ENCODE peak calls at places on chromosomes 1 and 21, in nine cellular contexts. T is progenitor cell of endocrine pancreas, E is tibial nerve, N is astrocyte, K is GM12864, H is body of pancreas, L is cardiac muscle cell, V is lower leg skin, I is A549. O is an unnamed sample.

GRCh38 chr1:43509007-43509739 is 21.5 kb upstream of the PTPRF start:
- DNase-seq in V (no peak), E (no peak), H (no peak), L (no peak), N (no peak), T (no peak), I (no peak), K (no peak), O (no peak)

GRCh38 chr1:27934818-27935549 is at the start of gene SMPDL3B:
- DNase-seq in I (peak), V (no peak), E (no peak), N (peak), K (no peak), H (peak), T (peak), L (peak), O (no peak)

GRCh38 chr1:12615916-12616708 is 1.9 kb downstream of the DHRS3 start:
- DNase-seq in V (peak), H (peak), K (no peak), I (peak), N (no peak), L (peak), E (no peak), T (no peak), O (no peak)

GRCh38 chr1:115793162-115793561 is 24.6 kb upstream of the CASQ2 start:
- DNase-seq in H (no peak), T (no peak), I (no peak), K (no peak), E (no peak), L (no peak), V (no peak), N (no peak), O (no peak)

GRCh38 chr1:75412616-75413015 is 198.3 kb downstream of the SLC44A5 start:
- DNase-seq in I (no peak), T (no peak), E (no peak), L (no peak), V (no peak), N (peak), K (no peak), H (no peak), O (no peak)

GRCh38 chr1:63630666-63631065 is 37.5 kb downstream of the PGM1 start:
- DNase-seq in I (no peak), K (no peak), L (no peak), T (no peak), V (no peak), E (no peak), N (peak), H (no peak), O (no peak)

GRCh38 chr1:16248007-16248436 is 11.0 kb upstream of the CPLANE2 start:
- DNase-seq in E (no peak), L (no peak), T (no peak), H (peak), I (no peak), N (no peak), V (peak), K (no peak), O (no peak)

GRCh38 chr1:201360901-201361651 is 16.4 kb downstream of the TNNT2 start:
- DNase-seq in I (no peak), N (no peak), V (no peak), E (no peak), K (no peak), L (no peak), H (no peak), T (no peak), O (no peak)

GRCh38 chr1:32969556-32969955 is 4.9 kb upstream of the RNF19B start:
- DNase-seq in E (no peak), K (no peak), H (no peak), T (no peak), L (no peak), I (no peak), V (no peak), N (peak), O (no peak)

GRCh38 chr21:44509539-44509938 is 30.5 kb downstream of the KRTAP10-1 start:
- DNase-seq in T (no peak), H (peak), L (no peak), E (no peak), I (peak), V (no peak), K (no peak), N (no peak), O (no peak)

GRCh38 chr1:47569681-47570470 is 132.0 kb downstream of the FOXD2 start:
- DNase-seq in L (peak), V (no peak), I (peak), T (no peak), H (peak), N (peak), E (no peak), K (no peak), O (no peak)

GRCh38 chr1:94122201-94122970 is 1.4 kb upstream of the ABCA4 start:
- DNase-seq in T (no peak), L (no peak), V (peak), I (no peak), H (no peak), E (no peak), K (no peak), N (peak), O (no peak)

GRCh38 chr1:56034222-56034621 is 545.1 kb downstream of the PLPP3 start:
- DNase-seq in T (no peak), V (no peak), E (no peak), L (no peak), K (no peak), I (no peak), N (peak), H (no peak), O (no peak)

GRCh38 chr1:229888561-229889001 is 178.5 kb upstream of the GALNT2 start:
- DNase-seq in E (no peak), V (no peak), T (no peak), H (peak), N (no peak), I (no peak), K (no peak), L (no peak), O (no peak)

GRCh38 chr1:201140235-201140940 is 13.4 kb upstream of the ASCL5 start:
- DNase-seq in K (no peak), H (no peak), V (peak), I (no peak), N (no peak), E (no peak), L (no peak), T (no peak), O (no peak)

GRCh38 chr1:213287987-213288386 is 236.9 kb downstream of the RPS6KC1 start:
- DNase-seq in I (no peak), T (no peak), H (no peak), K (no peak), V (no peak), L (no peak), E (no peak), N (no peak), O (no peak)

GRCh38 chr21:36207577-36208320 is 51.1 kb downstream of the DOP1B start:
- DNase-seq in T (no peak), L (peak), I (no peak), H (no peak), V (no peak), E (no peak), N (peak), K (no peak), O (no peak)

GRCh38 chr21:42781981-42782722 is 97.2 kb downstream of the WDR4 start:
- DNase-seq in H (peak), T (no peak), N (no peak), K (no peak), L (peak), V (no peak), E (no peak), I (no peak), O (no peak)

GRCh38 chr1:239361403-239361802 is 25.0 kb upstream of the CHRM3 start:
- DNase-seq in E (no peak), N (peak), L (no peak), K (no peak), T (no peak), I (no peak), V (no peak), H (no peak), O (no peak)

GRCh38 chr21:45200031-45200430 is 87.7 kb downstream of the POFUT2 start:
- DNase-seq in H (no peak), K (no peak), E (no peak), L (no peak), I (no peak), T (no peak), V (no peak), N (no peak), O (no peak)

GRCh38 chr1:25573591-25573930 is 30.2 kb downstream of the LDLRAP1 start:
- DNase-seq in V (no peak), E (no peak), T (no peak), L (no peak), H (no peak), K (no peak), I (peak), N (no peak), O (no peak)

GRCh38 chr1:1582970-1583666 is 8.5 kb upstream of the SSU72 start:
- DNase-seq in K (no peak), L (no peak), T (no peak), N (no peak), E (no peak), H (no peak), I (no peak), V (no peak), O (no peak)

GRCh38 chr1:227770812-227771211 is 35.6 kb downstream of the SNAP47 start:
- DNase-seq in N (no peak), V (no peak), L (no peak), H (no peak), E (no peak), T (no peak), K (no peak), I (no peak), O (no peak)

GRCh38 chr1:99565606-99566289 is 80.2 kb upstream of the PALMD start:
- DNase-seq in N (peak), V (no peak), H (no peak), L (no peak), I (no peak), T (no peak), K (no peak), E (no peak), O (no peak)

GRCh38 chr1:116852910-116853309 is 56.8 kb upstream of the PTGFRN start:
- DNase-seq in N (peak), L (no peak), I (no peak), T (no peak), V (no peak), E (no peak), H (no peak), K (no peak), O (no peak)

GRCh38 chr21:45511007-45511406 is 31.2 kb downstream of the SLC19A1 start:
- DNase-seq in V (peak), K (no peak), L (no peak), I (no peak), E (no peak), N (no peak), H (no peak), T (no peak), O (no peak)

GRCh38 chr1:173532237-173532636 is 55.1 kb downstream of the PRDX6 start:
- DNase-seq in V (no peak), E (no peak), H (no peak), N (no peak), L (no peak), I (no peak), K (no peak), T (no peak), O (no peak)

DNA sequence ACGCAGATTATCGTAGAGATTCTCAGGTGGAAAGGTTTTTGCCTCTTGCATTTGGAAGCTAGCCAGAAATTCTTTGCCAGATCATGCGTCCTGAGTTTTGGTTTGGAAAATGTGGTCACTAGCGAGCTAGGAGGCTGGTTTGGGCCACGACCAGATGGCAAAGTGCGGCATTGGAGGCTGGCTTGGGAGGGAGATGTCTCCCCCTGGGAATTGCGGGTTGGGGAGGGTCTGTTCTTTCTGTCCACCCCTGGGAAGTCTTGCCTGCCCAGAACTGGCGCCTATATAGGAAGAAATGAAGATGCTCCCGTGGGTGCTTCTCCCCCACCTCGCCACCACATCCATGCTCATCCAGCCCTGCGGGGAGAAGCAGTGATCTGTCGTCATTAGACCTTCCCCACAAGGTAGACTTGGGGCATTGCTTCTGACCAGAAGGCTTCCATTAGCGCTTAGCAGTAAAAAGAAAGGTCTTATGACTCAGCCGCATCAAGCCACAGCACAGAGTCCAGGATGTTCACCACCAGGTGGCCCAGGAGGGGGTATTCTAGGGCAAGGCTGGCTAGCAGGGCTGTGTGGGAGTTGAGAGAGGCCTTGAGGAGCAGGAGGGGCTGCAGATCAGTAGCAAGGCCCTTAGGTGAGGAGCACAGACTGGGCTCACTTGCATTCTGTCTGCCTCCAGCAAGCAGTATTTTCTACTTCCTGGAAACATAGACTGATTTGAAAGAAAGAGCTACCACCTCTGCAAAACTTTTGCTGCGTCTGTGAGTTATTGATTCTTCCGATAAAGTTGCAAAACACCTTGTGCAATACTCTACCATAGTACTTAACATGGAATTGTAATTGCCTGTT is 1.5 kb upstream of the PTP4A2 start:
- DNase-seq in T (peak), H (peak), K (peak), I (peak), L (peak), N (peak), E (no peak), V (peak), O (peak)
- TF ChIP-seq CTCF in T (peak), H (peak), K (peak), I (peak), L (peak), N (peak), E (no peak), V (no peak), O (peak)

GRCh38 chr21:15896501-15896900 is 166.7 kb downstream of the USP25 start:
- DNase-seq in E (no peak), L (no peak), I (no peak), H (no peak), V (no peak), N (no peak), K (no peak), T (no peak), O (no peak)

GRCh38 chr21:15895142-15896106 is 165.6 kb downstream of the USP25 start:
- DNase-seq in I (no peak), K (no peak), V (peak), N (peak), T (no peak), E (no peak), H (no peak), L (no peak), O (no peak)

GRCh38 chr21:15893902-15894301 is 164.1 kb downstream of the USP25 start:
- DNase-seq in V (no peak), H (no peak), L (no peak), N (no peak), T (no peak), E (no peak), I (no peak), K (no peak), O (no peak)

GRCh38 chr21:15894596-15894995 is 164.8 kb downstream of the USP25 start:
- DNase-seq in E (no peak), I (no peak), H (no peak), T (no peak), K (no peak), L (no peak), V (no peak), N (peak), O (no peak)
- TF ChIP-seq CTCF in E (peak), I (no peak), H (peak), T (peak), K (no peak), L (peak), V (no peak), N (peak), O (no peak)

DNA sequence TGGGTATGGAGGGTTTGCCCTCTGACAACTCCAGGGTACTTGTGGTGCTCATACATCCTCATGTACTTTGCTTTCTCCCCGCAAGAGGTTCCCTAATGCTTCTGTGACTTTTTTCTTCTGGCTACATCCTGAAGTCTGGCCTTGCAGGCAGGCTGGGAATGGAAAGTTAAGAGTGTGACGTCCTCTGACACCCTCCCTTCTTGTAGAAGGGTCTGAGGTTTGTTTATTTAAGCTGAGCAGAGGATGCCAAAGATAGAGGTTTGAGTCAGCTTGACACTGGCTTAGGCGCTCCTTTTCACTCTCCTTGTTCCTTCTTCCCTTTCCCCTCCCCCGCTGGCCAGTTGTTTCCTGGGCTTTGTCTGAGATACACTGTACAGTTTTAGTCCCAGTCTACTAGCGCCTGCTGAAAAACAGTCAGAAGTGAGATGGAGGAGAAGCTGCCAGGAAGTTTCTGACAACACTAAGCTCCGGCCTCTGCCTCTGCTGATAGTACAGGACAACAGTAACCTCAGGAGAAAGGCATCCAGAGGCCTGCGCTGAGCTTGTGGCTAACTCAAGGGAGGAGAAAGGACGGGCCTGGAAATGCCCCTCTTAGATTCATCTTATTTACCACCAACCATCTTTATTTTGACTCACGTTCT is at the start of gene MACF1:
- DNase-seq in V (no peak), H (peak), K (no peak), L (peak), E (peak), T (no peak), I (peak), N (peak), O (peak)
- TF ChIP-seq CTCF in V (no peak), H (no peak), K (peak), L (peak), E (peak), T (no peak), I (peak), N (peak), O (no peak)

GRCh38 chr1:66240491-66241484 is 293.2 kb upstream of the SGIP1 start:
- DNase-seq in H (no peak), V (no peak), I (no peak), T (no peak), E (no peak), N (no peak), K (no peak), L (peak), O (no peak)

GRCh38 chr1:66246371-66247262 is 287.3 kb upstream of the SGIP1 start:
- DNase-seq in N (no peak), H (no peak), T (no peak), E (no peak), V (no peak), L (no peak), I (no peak), K (no peak), O (no peak)

GRCh38 chr1:66244429-66244828 is 289.5 kb upstream of the SGIP1 start:
- DNase-seq in I (no peak), L (no peak), E (no peak), V (no peak), K (no peak), T (no peak), H (no peak), N (no peak), O (no peak)

GRCh38 chr1:66242646-66243547 is 291.1 kb upstream of the SGIP1 start:
- DNase-seq in H (peak), T (peak), L (peak), K (no peak), N (peak), E (peak), V (peak), I (peak), O (peak)

DNA sequence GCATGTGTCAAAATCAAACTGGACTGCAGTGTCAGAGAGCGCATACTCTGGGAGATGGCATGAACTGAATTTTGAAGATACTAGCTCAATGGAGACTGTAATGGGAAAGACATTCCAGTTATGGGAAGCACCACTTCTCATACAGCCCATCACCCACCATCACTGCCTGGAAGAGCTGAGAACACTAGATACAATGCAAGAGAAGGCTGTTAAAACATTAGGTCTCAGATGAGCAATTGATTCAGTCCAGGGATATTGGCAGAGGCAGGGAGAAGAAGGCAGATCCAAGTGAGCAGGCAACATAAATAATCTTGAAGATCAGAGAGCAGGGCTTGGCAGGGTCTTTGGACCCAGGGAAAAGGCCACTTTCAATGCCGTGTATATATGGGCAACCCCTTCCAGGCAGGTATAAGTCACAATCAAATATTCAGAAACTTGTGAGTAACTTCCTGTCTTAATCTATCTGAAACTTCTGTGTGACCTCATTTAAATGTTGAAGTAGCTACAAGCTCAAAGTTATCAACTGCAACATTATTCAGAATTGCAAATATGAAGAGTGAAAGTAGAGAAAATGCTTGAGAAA is 290.3 kb upstream of the SGIP1 start:
- DNase-seq in H (no peak), N (no peak), K (no peak), I (no peak), V (no peak), T (no peak), L (no peak), E (no peak), O (no peak)
- TF ChIP-seq CTCF in H (no peak), N (no peak), K (no peak), I (no peak), V (no peak), T (no peak), L (no peak), E (no peak), O (no peak)

DNA sequence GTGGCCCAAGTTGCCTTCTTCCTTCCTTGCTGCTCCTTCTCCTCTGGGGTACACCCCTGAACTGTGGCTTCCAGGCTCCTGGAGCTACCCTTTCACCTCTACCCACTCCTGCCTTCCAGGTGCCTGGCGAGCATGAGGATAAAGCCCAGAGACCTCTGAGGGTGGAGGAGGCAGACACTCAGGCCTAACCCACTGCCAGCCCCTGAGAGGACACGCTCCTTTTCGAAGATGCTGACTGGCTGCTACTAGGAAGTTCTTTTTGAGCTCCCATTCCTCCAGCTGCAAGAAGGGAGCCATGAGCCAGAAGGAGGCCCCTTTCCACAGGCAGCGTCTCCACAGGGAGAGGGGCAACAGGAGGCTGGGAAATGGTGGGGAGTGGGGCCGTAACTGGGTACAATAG is 15.6 kb downstream of the RHBG start:
- DNase-seq in I (no peak), L (no peak), N (no peak), H (no peak), T (no peak), V (no peak), E (no peak), K (no peak), O (no peak)
- TF ChIP-seq CTCF in I (no peak), L (no peak), N (no peak), H (no peak), T (no peak), V (no peak), E (no peak), K (no peak), O (no peak)